ENCODE peak calls at places on chromosomes 2 and 18, in seven cellular contexts. T is MM.1S, E is fibroblast of lung, B is IMR-90, G is A549, F is SK-N-SH, W is K562. R is an unnamed sample.

GRCh38 chr18:9824474-9824832 is 61.3 kb upstream of the TXNDC2 start:
- DNase-seq in F (no peak), T (no peak), E (peak), W (no peak), B (peak), G (no peak), R (no peak)

GRCh38 chr2:144456680-144457079 is 63.2 kb downstream of the ZEB2 start:
- DNase-seq in T (no peak), G (peak), F (no peak), B (peak), W (no peak), E (peak), R (peak)

GRCh38 chr18:3061581-3062416 is 48.9 kb upstream of the LPIN2 start:
- DNase-seq in G (no peak), F (no peak), W (no peak), T (peak), E (no peak), B (peak), R (no peak)

GRCh38 chr2:40418614-40419013 is 33.3 kb downstream of the SLC8A1 start:
- DNase-seq in E (no peak), T (no peak), W (no peak), G (no peak), F (peak), B (peak), R (no peak)

GRCh38 chr2:240301256-240301795 is 134.1 kb upstream of the GPC1 start:
- DNase-seq in T (no peak), G (no peak), B (no peak), W (no peak), F (no peak), E (no peak), R (no peak)

GRCh38 chr2:56450772-56451171 is 267.0 kb downstream of the CCDC85A start:
- DNase-seq in W (no peak), G (no peak), E (no peak), B (no peak), T (no peak), F (no peak), R (no peak)

GRCh38 chr18:26549103-26549485 is 741 bp upstream of the KCTD1 start:
- DNase-seq in W (no peak), B (peak), G (no peak), T (peak), E (peak), F (peak), R (peak)

GRCh38 chr2:144580521-144581153 is 60.7 kb upstream of the ZEB2 start:
- DNase-seq in F (peak), E (no peak), B (no peak), T (no peak), W (peak), G (no peak), R (no peak)

GRCh38 chr18:34985963-34986362 is 55.2 kb upstream of the MAPRE2 start:
- DNase-seq in G (no peak), T (no peak), E (no peak), B (no peak), W (no peak), F (no peak), R (no peak)

GRCh38 chr2:122328811-122329210 is 573.4 kb downstream of the TSN start:
- DNase-seq in F (no peak), B (no peak), E (no peak), T (no peak), W (no peak), G (no peak), R (no peak)
- H3K4me2 ChIP-seq in F (no peak), B (no peak), E (no peak), T (no peak), W (no peak), G (no peak), R (no peak)

GRCh38 chr2:105886680-105887079 is 142.0 kb downstream of the NCK2 start:
- DNase-seq in E (no peak), W (no peak), F (no peak), B (no peak), G (no peak), T (no peak), R (no peak)

GRCh38 chr2:105887246-105887645 is 142.5 kb downstream of the NCK2 start:
- DNase-seq in W (no peak), B (peak), F (no peak), G (no peak), T (no peak), E (peak), R (peak)

GRCh38 chr2:105883911-105884694 is 139.4 kb downstream of the NCK2 start:
- DNase-seq in F (peak), G (no peak), W (no peak), T (no peak), E (no peak), B (no peak), R (no peak)

GRCh38 chr2:105886029-105886454 is 141.3 kb downstream of the NCK2 start:
- DNase-seq in F (no peak), T (no peak), G (no peak), W (no peak), E (peak), B (peak), R (no peak)

DNA sequence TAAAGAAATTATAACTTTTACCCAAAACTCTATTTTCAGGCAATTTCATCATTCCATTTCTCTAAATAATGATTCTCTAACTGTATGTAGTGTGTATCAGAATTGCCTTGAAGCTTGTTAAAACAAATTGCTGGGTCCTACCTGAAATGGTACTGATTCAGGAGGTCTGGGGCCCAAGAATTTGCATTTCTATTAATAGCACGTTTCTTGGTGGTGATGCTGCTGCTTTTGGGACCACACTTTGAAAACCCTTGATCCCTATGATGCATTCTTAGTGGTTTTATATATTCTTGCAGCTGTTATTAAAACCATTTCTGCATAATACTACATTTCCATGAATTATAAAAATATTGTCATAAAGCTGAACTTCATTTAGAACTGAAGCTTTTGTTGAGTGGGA is 140.7 kb downstream of the NCK2 start:
- DNase-seq in T (peak), E (no peak), F (no peak), W (no peak), G (no peak), B (no peak), R (no peak)
- H3K4me2 ChIP-seq in T (no peak), E (no peak), F (no peak), W (no peak), G (no peak), B (peak), R (no peak)

GRCh38 chr2:233288663-233289062 is 19.0 kb upstream of the SAG start:
- DNase-seq in W (no peak), F (no peak), B (no peak), G (no peak), E (no peak), T (no peak), R (no peak)
- H3K4me2 ChIP-seq in W (no peak), F (no peak), B (no peak), G (no peak), E (no peak), T (no peak), R (no peak)

DNA sequence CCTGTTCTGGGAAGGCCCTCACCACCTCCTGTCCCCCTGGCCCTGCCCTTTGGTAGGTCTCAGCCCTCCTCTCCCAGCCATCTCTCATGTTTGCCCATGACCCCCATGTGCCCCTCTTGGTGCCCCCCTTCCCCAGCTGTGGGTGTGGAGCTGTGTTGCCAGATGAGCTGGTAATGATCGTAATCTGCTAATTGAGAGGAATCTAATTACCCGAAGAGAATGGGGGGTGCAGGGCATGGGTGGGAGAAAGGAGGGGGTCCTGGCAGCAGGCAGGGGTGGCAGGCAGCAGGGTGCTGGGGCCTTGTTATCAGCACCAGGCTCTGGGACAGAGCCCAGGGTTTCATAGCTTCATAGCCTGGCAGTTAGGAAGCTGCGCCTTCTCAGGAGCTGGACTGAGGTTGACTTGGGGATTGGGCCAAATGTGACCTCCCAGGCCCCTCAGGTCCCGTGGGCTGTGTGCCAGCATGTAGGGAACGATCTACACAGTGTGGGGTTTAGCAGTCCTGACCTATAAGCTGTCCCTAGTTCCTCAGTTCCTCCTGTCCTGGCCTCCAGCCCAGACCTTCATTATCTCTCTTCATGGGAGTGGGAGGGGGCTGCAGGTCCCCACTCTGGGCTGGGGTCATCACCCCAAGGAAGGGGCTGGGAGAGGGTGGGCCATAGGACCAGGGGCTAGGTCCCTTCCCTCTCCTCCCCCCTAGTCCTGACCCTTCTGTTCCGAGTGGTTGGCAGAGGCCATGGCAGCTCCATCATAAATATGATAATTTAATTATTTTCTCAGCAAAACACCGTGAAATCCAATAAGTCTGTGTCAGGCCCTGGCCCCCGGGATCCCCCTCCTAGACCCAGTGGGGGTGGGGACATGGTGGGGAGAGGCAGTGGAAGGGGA is 6.5 kb upstream of the ASIC4 start:
- DNase-seq in B (no peak), T (no peak), W (no peak), G (no peak), E (no peak), F (peak), R (no peak)
- H3K4me2 ChIP-seq in B (no peak), T (no peak), W (no peak), G (no peak), E (no peak), F (no peak), R (no peak)

DNA sequence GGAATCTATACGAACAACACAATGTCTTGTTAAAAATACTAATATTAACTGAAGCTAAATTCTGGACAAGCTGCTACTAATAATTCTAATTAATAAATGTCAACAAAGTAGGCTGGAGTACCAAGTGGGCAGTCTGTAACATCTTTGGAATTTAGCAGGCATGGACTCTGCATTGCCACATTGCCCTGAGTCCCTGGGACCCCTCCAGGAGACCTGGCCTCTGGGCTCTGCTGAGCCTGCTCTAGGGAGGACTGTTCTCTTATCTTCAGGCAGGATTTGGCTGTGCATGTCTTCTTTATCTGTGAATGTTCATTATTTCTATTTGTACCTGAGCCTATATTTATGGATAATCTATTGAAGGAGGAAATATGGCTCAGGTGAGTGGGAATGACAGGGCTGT is 28.8 kb upstream of the SETBP1 start:
- DNase-seq in B (no peak), T (no peak), W (no peak), E (no peak), G (no peak), F (no peak), R (no peak)
- H3K4me2 ChIP-seq in B (no peak), T (no peak), W (peak), E (no peak), G (peak), F (no peak), R (no peak)

R was measured in trophoblast cell.